ENCODE peak calls at places on chromosome 13, in six cellular contexts. G is uterus; I is AG04450; Y is effector memory CD4-positive, alpha-beta T cell; B is A549; N is left ventricle myocardium inferior. C is an unnamed sample.

GRCh38 chr13:24692541-24692940 is 12.3 kb downstream of the ATP12A start:
- DNase-seq in G (no peak), I (no peak), Y (no peak), B (no peak), N (no peak), C (no peak)

GRCh38 chr13:102401755-102402154 is at the start of gene FGF14:
- DNase-seq in G (no peak), I (no peak), Y (no peak), B (no peak), N (no peak), C (no peak)

GRCh38 chr13:90103099-90103784 is 1244.2 kb upstream of the MIR17HG start:
- DNase-seq in G (no peak), I (no peak), Y (no peak), B (no peak), N (no peak), C (no peak)

GRCh38 chr13:95833713-95834112 is 156.8 kb downstream of the DNAJC3 start:
- DNase-seq in G (no peak), I (no peak), Y (no peak), B (peak), N (no peak), C (no peak)

GRCh38 chr13:42946927-42947326 is 45.1 kb downstream of the EPSTI1 start:
- DNase-seq in G (no peak), I (no peak), Y (no peak), B (no peak), N (no peak), C (no peak)

GRCh38 chr13:24618219-24618955 is 61.8 kb upstream of the ATP12A start:
- DNase-seq in G (no peak), I (no peak), Y (peak), B (no peak), N (no peak), C (no peak)

GRCh38 chr13:113854238-113855011 is 9.5 kb downstream of the GAS6 start:
- DNase-seq in G (peak), I (no peak), Y (no peak), B (no peak), N (peak), C (no peak)

GRCh38 chr13:108961542-108962125 is 332.2 kb downstream of the MYO16 start:
- DNase-seq in G (no peak), I (no peak), Y (no peak), B (peak), N (no peak), C (no peak)

GRCh38 chr13:35882722-35883497 is 248.3 kb downstream of the DCLK1 start:
- DNase-seq in G (no peak), I (no peak), Y (no peak), B (no peak), N (no peak), C (no peak)

GRCh38 chr13:91621161-91621560 is 222.7 kb downstream of the GPC5 start:
- DNase-seq in G (no peak), I (no peak), Y (no peak), B (no peak), N (no peak), C (no peak)

GRCh38 chr13:91361755-91362271 is 14.3 kb downstream of the MIR17HG start:
- DNase-seq in G (no peak), I (no peak), Y (no peak), B (peak), N (no peak), C (no peak)

GRCh38 chr13:114148521-114148855 is 16.1 kb upstream of the RASA3 start:
- DNase-seq in G (no peak), I (no peak), Y (peak), B (no peak), N (no peak), C (no peak)

GRCh38 chr13:79612604-79613003 is 131.6 kb downstream of the NDFIP2 start:
- DNase-seq in G (no peak), I (no peak), Y (no peak), B (no peak), N (no peak), C (no peak)

GRCh38 chr13:22014469-22014868 is 343.6 kb downstream of the FGF9 start:
- DNase-seq in G (no peak), I (no peak), Y (no peak), B (peak), N (no peak), C (no peak)

GRCh38 chr13:88068316-88068715 is 397.1 kb downstream of the SLITRK5 start:
- DNase-seq in G (no peak), I (peak), Y (no peak), B (no peak), N (no peak), C (no peak)

GRCh38 chr13:46507978-46508377 is 45.0 kb upstream of the LRCH1 start:
- DNase-seq in G (no peak), I (no peak), Y (no peak), B (no peak), N (no peak), C (no peak)

GRCh38 chr13:109254271-109254670 is 532.1 kb downstream of the IRS2 start:
- DNase-seq in G (no peak), I (no peak), Y (no peak), B (no peak), N (no peak), C (no peak)

GRCh38 chr13:74770361-74770760 is 636.2 kb upstream of the KLF12 start:
- DNase-seq in G (no peak), I (peak), Y (no peak), B (peak), N (no peak), C (no peak)

GRCh38 chr13:27641711-27642502 is 20.2 kb downstream of the POLR1D start:
- DNase-seq in G (no peak), I (no peak), Y (no peak), B (no peak), N (no peak), C (no peak)

GRCh38 chr13:113857531-113858195 is 6.2 kb downstream of the GAS6 start:
- DNase-seq in G (peak), I (no peak), Y (no peak), B (no peak), N (no peak), C (no peak)

GRCh38 chr13:96816874-96817273 is 177.4 kb downstream of the OXGR1 start:
- DNase-seq in G (no peak), I (no peak), Y (no peak), B (no peak), N (no peak), C (no peak)

GRCh38 chr13:42275506-42275905 is 3.6 kb downstream of the AKAP11 start:
- DNase-seq in G (no peak), I (no peak), Y (no peak), B (no peak), N (no peak), C (no peak)

GRCh38 chr13:73158851-73159250 is 100.0 kb downstream of the KLF5 start:
- DNase-seq in G (no peak), I (peak), Y (no peak), B (peak), N (no peak), C (no peak)

GRCh38 chr13:91722267-91722884 is 324.0 kb downstream of the GPC5 start:
- DNase-seq in G (no peak), I (no peak), Y (no peak), B (peak), N (no peak), C (no peak)

GRCh38 chr13:85093808-85094207 is 705.4 kb downstream of the SLITRK6 start:
- DNase-seq in G (peak), I (no peak), Y (no peak), B (no peak), N (peak), C (no peak)

GRCh38 chr13:61880576-61881283 is 465.1 kb upstream of the PCDH20 start:
- DNase-seq in G (no peak), I (no peak), Y (no peak), B (peak), N (no peak), C (no peak)

GRCh38 chr13:76790519-76791289 is 95.5 kb downstream of the KCTD12 start:
- DNase-seq in G (no peak), I (no peak), Y (no peak), B (no peak), N (no peak), C (no peak)

GRCh38 chr13:61414686-61415664 is 674 bp downstream of the PCDH20 start:
- DNase-seq in G (peak), I (no peak), Y (no peak), B (peak), N (peak), C (no peak)

GRCh38 chr13:50255639-50256038 is 240.4 kb downstream of the KCNRG start:
- DNase-seq in G (no peak), I (no peak), Y (no peak), B (no peak), N (no peak), C (no peak)

GRCh38 chr13:98216135-98216565 is 39.1 kb upstream of the RNF113B start:
- DNase-seq in G (no peak), I (peak), Y (no peak), B (peak), N (peak), C (no peak)

GRCh38 chr13:98214707-98215106 is 37.6 kb upstream of the RNF113B start:
- DNase-seq in G (no peak), I (no peak), Y (no peak), B (no peak), N (no peak), C (no peak)

GRCh38 chr13:98214008-98214643 is 37.1 kb upstream of the RNF113B start:
- DNase-seq in G (peak), I (peak), Y (no peak), B (no peak), N (no peak), C (no peak)

GRCh38 chr13:98216711-98217110 is 39.6 kb upstream of the RNF113B start:
- DNase-seq in G (no peak), I (no peak), Y (no peak), B (no peak), N (no peak), C (no peak)

DNA sequence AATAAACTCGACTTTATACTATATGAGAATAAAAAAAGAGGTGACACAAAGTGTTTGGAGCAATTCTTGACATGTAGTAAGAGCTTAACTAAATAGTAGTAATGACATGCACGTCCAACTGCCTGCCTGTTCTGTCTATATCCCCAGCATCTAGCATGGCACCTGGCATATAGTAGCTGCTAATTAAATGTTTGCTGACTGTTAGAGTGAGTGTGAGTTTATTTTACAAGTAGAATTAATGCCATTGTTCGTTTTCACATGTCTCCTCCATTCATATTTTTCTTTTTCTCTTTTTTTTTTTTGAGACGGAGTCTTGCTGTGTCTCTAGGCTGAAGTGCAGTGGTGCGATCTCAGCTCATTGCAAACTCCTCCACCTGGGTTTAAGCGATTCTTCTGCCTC is 38.4 kb upstream of the RNF113B start:
- DNase-seq in G (no peak), I (no peak), Y (no peak), B (no peak), N (no peak), C (no peak)
- H3K27ac ChIP-seq in G (no peak), I (peak), Y (no peak), B (no peak), N (no peak), C (no peak)

GRCh38 chr13:45167611-45168554 is 33.0 kb downstream of the KCTD4 start:
- DNase-seq in G (no peak), I (no peak), Y (no peak), B (peak), N (peak), C (no peak)

GRCh38 chr13:45166858-45167257 is 34.0 kb downstream of the KCTD4 start:
- DNase-seq in G (no peak), I (no peak), Y (no peak), B (no peak), N (no peak), C (no peak)

GRCh38 chr13:45162194-45162593 is 38.7 kb downstream of the KCTD4 start:
- DNase-seq in G (no peak), I (no peak), Y (no peak), B (no peak), N (no peak), C (no peak)

GRCh38 chr13:45168555-45168930 is 32.3 kb downstream of the KCTD4 start:
- DNase-seq in G (no peak), I (no peak), Y (no peak), B (no peak), N (no peak), C (no peak)

GRCh38 chr13:45162821-45163220 is 38.0 kb downstream of the KCTD4 start:
- DNase-seq in G (no peak), I (peak), Y (no peak), B (peak), N (no peak), C (no peak)
- H3K4me3 ChIP-seq in G (no peak), I (no peak), Y (no peak), B (no peak), N (no peak), C (no peak)

DNA sequence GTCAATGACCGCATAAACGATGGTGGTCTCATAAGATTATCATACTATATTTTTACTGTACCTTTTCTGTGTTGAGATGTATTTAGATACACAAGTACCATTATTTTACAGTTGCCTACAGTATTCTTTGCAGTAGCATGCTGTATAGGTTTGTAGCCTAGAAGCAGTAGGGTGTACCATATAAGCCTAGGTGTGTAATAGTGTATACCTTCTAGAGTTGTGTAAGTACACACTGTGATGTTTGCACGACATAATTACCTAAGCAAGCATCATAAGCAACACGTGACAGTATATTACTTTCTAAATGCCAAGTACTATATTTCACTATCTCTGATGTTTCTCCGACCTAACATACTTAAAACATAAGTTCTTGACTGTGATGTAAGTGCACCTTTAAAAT is 2.7 kb downstream of the LPAR6 start:
- DNase-seq in G (no peak), I (no peak), Y (no peak), B (no peak), N (no peak), C (no peak)
- H3K27ac ChIP-seq in G (peak), I (no peak), Y (peak), B (no peak), N (peak), C (peak)

DNA sequence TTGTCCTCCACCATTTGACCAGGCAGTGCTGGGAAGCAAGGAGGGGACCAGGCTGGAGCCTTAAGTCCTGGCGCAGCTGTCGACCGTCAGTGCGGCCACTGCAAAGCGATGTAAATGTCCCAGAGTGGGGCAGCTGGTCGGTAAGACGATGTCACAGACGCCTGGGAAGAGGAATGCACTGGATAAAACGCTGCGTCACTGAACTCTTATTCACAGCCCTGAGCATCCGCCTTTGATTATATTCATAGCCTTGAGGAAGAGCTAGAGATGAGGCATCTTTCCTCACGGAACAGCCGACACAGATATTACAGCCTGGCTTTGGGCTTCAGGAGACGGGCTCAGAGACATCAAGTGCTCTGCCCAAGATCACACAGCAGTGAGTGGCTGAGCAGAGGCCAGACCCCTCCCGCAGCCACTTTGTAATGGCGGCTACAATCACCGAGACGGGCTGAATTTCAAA is 17.6 kb upstream of the TUBGCP3 start:
- DNase-seq in G (no peak), I (no peak), Y (no peak), B (no peak), N (no peak), C (no peak)
- H3K4me3 ChIP-seq in G (peak), I (peak), Y (peak), B (peak), N (peak), C (peak)

GRCh38 chr13:66895780-66896179 is 334.4 kb downstream of the PCDH9 start:
- DNase-seq in G (no peak), I (no peak), Y (no peak), B (no peak), N (no peak), C (no peak)
- H3K27ac ChIP-seq in G (no peak), I (no peak), Y (no peak), B (no peak), N (no peak), C (no peak)

DNA sequence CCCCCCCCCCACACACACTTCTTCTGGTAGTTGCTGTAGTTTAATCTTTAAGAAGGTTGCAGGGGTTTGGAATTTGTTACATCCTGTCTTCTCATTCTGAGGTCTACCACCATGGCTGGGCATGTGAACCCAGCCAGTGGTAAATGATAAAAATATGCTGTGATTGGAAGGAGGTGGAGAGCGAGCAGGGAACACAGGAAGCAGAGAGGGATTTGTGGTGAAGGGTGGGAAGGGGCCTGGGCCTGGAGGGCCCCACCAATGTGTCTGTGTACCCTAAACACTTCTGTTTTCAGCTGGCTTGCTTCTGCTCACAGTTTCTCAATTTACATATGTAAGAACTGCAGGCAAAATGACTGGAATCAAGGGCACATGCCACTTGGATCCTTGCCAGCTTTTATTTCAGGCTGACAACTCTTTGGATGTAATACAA is 313.5 kb downstream of the SHISA2 start:
- DNase-seq in G (no peak), I (no peak), Y (no peak), B (no peak), N (no peak), C (no peak)
- H3K4me3 ChIP-seq in G (no peak), I (no peak), Y (no peak), B (no peak), N (no peak), C (no peak)

DNA sequence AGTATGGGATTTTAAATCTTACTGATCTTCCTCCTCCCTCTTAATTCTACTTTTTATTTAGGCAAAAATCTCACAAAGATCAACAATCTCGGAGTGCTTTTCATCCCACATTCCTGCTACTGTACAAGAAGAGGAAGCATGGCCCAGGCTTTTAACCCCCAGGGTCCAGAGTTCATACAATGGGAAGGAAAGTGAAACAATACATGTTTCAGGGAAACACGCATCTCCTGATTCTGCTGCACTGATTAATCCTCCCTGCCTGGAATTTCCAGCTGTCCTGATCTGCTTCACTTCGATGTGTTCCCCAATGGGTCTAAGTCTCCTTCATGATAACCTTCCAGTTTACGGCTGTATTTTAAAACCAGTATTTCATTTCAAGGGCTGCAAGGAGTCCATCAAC is 44.5 kb downstream of the COL4A1 start:
- DNase-seq in G (no peak), I (no peak), Y (no peak), B (no peak), N (no peak), C (no peak)
- H3K27ac ChIP-seq in G (peak), I (no peak), Y (no peak), B (no peak), N (peak), C (no peak)